ENCODE peak calls at places on chromosomes 7 and 10, in six cellular contexts. J is fibroblast of lung, G is PC-9, M is PC-3, L is A549, N is HCT116. Z is an unnamed sample.

GRCh38 chr10:102603946-102604345 is 40.3 kb upstream of the TRIM8 start:
- DNase-seq in J (peak), G (no peak), M (no peak), L (no peak), N (no peak), Z (no peak)

GRCh38 chr7:45020915-45021314 is 20.9 kb downstream of the CCM2 start:
- DNase-seq in J (no peak), G (no peak), M (no peak), L (no peak), N (no peak), Z (no peak)

GRCh38 chr10:42594246-42594650 is 44.1 kb downstream of the ZNF33B start:
- DNase-seq in J (peak), G (no peak), M (no peak), L (no peak), N (no peak), Z (no peak)

GRCh38 chr7:16492513-16493062 is 27.1 kb upstream of the SOSTDC1 start:
- DNase-seq in J (peak), G (no peak), M (peak), L (no peak), N (no peak), Z (no peak)

GRCh38 chr7:53657586-53657985 is 622.2 kb downstream of the POM121L12 start:
- DNase-seq in J (no peak), G (no peak), M (peak), L (no peak), N (no peak), Z (no peak)

GRCh38 chr10:98344589-98345038 is 70.4 kb downstream of the PYROXD2 start:
- DNase-seq in J (peak), G (no peak), M (no peak), L (no peak), N (no peak), Z (no peak)

GRCh38 chr7:148397555-148397954 is 193.0 kb upstream of the C7orf33 start:
- DNase-seq in J (no peak), G (no peak), M (no peak), L (no peak), N (no peak), Z (no peak)

GRCh38 chr10:47383254-47384147 is 592 bp downstream of the ZNF488 start:
- DNase-seq in J (no peak), G (peak), M (no peak), L (no peak), N (no peak), Z (no peak)

GRCh38 chr10:62534051-62534450 is 159.9 kb downstream of the ZNF365 start:
- DNase-seq in J (no peak), G (no peak), M (no peak), L (no peak), N (no peak), Z (no peak)

GRCh38 chr10:132375116-132375794 is 21.7 kb upstream of the PWWP2B start:
- DNase-seq in J (no peak), G (no peak), M (no peak), L (no peak), N (no peak), Z (no peak)

GRCh38 chr7:21746949-21747348 is 198.8 kb downstream of the CDCA7L start:
- DNase-seq in J (no peak), G (no peak), M (no peak), L (no peak), N (no peak), Z (no peak)

GRCh38 chr7:130393095-130393494 is 12.8 kb downstream of the CPA1 start:
- DNase-seq in J (peak), G (no peak), M (no peak), L (no peak), N (no peak), Z (no peak)

GRCh38 chr7:24548390-24548789 is 24.9 kb upstream of the PALS2 start:
- DNase-seq in J (no peak), G (no peak), M (no peak), L (no peak), N (no peak), Z (no peak)

GRCh38 chr10:49089789-49090595 is 25.3 kb downstream of the VSTM4 start:
- DNase-seq in J (peak), G (no peak), M (no peak), L (no peak), N (no peak), Z (no peak)

GRCh38 chr10:1329622-1330021 is 273.4 kb downstream of the WDR37 start:
- DNase-seq in J (no peak), G (no peak), M (no peak), L (no peak), N (no peak), Z (no peak)

GRCh38 chr7:50393076-50393475 is 57.1 kb downstream of the FIGNL1 start:
- DNase-seq in J (no peak), G (no peak), M (no peak), L (no peak), N (no peak), Z (no peak)

GRCh38 chr10:77415311-77415960 is 222.2 kb downstream of the KCNMA1 start:
- DNase-seq in J (no peak), G (no peak), M (no peak), L (no peak), N (no peak), Z (no peak)

GRCh38 chr7:16594061-16594460 is 51.5 kb downstream of the ANKMY2 start:
- DNase-seq in J (peak), G (no peak), M (peak), L (no peak), N (no peak), Z (no peak)

GRCh38 chr10:62978417-62978955 is 154.6 kb upstream of the NRBF2 start:
- DNase-seq in J (no peak), G (no peak), M (peak), L (no peak), N (no peak), Z (no peak)

GRCh38 chr10:23585666-23586065 is 146.8 kb downstream of the OTUD1 start:
- DNase-seq in J (no peak), G (no peak), M (no peak), L (no peak), N (no peak), Z (no peak)

GRCh38 chr7:139426258-139427028 is 57.0 kb downstream of the KLRG2 start:
- DNase-seq in J (no peak), G (no peak), M (no peak), L (no peak), N (no peak), Z (no peak)

GRCh38 chr7:55536619-55537457 is 35.5 kb downstream of the VOPP1 start:
- DNase-seq in J (no peak), G (no peak), M (no peak), L (no peak), N (no peak), Z (no peak)

GRCh38 chr7:74187915-74188675 is 13.9 kb downstream of the EIF4H start:
- DNase-seq in J (peak), G (no peak), M (peak), L (no peak), N (no peak), Z (no peak)

GRCh38 chr7:79790863-79791262 is 337.4 kb upstream of the MAGI2 start:
- DNase-seq in J (no peak), G (no peak), M (peak), L (no peak), N (no peak), Z (no peak)

GRCh38 chr10:16986406-16987128 is 143.0 kb downstream of the CUBN start:
- DNase-seq in J (peak), G (no peak), M (peak), L (no peak), N (no peak), Z (no peak)

GRCh38 chr7:18459439-18459838 is 36.1 kb upstream of the HDAC9 start:
- DNase-seq in J (no peak), G (no peak), M (no peak), L (no peak), N (no peak), Z (no peak)

DNA sequence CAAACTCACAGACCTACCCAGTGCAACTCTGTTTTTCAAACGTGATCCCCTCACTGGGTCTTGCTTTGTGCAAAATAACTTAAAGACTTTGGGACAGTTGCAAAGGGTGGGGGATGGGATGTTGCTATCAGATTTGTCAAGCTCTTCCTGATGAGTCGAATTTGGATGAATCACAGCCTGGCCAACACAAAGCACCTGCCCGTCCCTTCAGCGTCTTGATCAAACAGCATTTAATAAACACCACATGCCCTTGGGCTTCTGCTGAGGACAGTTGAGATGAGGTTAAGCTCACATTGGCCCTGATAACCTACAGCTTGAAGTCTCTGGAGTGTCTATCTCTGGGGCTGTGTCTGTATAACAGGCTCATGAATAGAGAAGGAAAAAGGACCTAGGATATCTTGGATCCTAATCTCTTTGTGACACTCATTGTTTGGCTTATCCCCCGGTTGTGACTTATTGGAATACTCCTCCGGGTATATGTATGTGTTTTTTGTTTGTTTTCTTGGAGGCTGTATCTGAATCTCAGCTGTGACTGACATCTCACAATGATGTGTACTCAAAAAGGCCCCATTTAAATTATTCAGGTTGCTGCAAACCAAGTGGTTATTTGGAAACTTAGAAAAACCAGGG is 132.6 kb upstream of the NAMPT start:
- DNase-seq in J (no peak), G (peak), M (peak), L (peak), N (no peak), Z (no peak)
- H3K4me3 ChIP-seq in J (no peak), G (peak), M (no peak), L (no peak), N (no peak), Z (no peak)

GRCh38 chr10:119103241-119103640 is 672 bp upstream of the DENND10 start:
- DNase-seq in J (no peak), G (no peak), M (no peak), L (no peak), N (no peak), Z (no peak)

GRCh38 chr10:119105155-119105554 is 1.2 kb downstream of the DENND10 start:
- DNase-seq in J (no peak), G (no peak), M (no peak), L (no peak), N (no peak), Z (no peak)

GRCh38 chr10:119104653-119105024 is 726 bp downstream of the DENND10 start:
- DNase-seq in J (peak), G (no peak), M (no peak), L (peak), N (no peak), Z (no peak)

GRCh38 chr10:119098576-119098975 is 5.3 kb upstream of the DENND10 start:
- DNase-seq in J (no peak), G (no peak), M (no peak), L (no peak), N (no peak), Z (no peak)

GRCh38 chr10:119103687-119104652 is at the start of gene DENND10:
- DNase-seq in J (peak), G (peak), M (peak), L (peak), N (peak), Z (no peak)
- TF ChIP-seq CTCF in J (no peak), G (no peak), M (no peak), L (no peak), N (no peak), Z (no peak)

GRCh38 chr7:127652333-127653248 is 597 bp downstream of the SND1 start:
- DNase-seq in J (peak), G (no peak), M (peak), L (peak), N (no peak), Z (no peak)

GRCh38 chr7:127651556-127652332 is at the start of gene SND1:
- DNase-seq in J (peak), G (peak), M (peak), L (peak), N (peak), Z (peak)

GRCh38 chr7:127654404-127655392 is 2.7 kb downstream of the SND1 start:
- DNase-seq in J (peak), G (no peak), M (no peak), L (no peak), N (no peak), Z (no peak)

GRCh38 chr7:127655720-127656119 is 3.7 kb downstream of the SND1 start:
- DNase-seq in J (no peak), G (no peak), M (no peak), L (no peak), N (no peak), Z (no peak)

DNA sequence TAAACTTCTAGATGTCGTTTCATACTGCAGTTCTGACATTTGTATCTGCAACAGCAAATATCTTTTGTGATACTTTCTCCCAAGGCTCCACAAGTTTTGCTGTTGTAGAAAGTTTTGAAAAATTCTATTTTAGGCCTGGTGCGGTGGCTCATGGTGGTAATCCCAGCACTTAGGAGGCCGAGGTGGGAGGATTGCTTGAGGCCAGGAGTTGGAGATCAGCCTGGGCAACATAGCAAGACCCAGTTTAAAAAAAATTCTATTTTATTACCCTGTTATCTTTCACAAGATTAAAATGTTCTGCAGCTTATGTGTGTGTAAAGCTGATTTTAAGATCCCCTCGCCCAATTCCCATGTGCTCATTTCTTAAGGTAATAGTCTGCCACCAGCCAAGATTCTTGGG is 1.4 kb downstream of the SND1 start:
- DNase-seq in J (no peak), G (no peak), M (no peak), L (no peak), N (no peak), Z (no peak)
- H3K4me3 ChIP-seq in J (peak), G (peak), M (peak), L (peak), N (peak), Z (peak)

DNA sequence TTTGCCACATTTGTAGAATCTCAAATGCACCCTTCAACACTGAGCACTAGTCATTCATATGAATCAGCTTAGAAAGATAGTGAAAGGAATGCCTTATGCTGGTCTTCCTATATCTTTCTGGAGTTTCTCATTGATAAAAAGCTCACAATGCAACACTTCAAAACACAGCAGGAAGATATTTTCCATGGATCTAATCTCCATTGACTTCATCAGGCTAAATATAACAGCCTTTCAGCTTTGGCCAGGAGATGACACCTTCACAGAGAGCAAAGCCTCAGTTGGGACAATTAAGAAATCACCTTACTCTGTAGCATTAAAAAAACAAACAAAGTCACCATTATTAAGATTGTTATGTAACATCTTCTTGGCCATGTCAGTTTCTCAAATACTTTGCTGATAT is 6.7 kb downstream of the NRP1 start:
- DNase-seq in J (no peak), G (no peak), M (peak), L (no peak), N (no peak), Z (no peak)
- TF ChIP-seq CTCF in J (peak), G (peak), M (peak), L (peak), N (peak), Z (peak)

GRCh38 chr10:100348389-100348927 is 1.4 kb downstream of the SCD start:
- DNase-seq in J (no peak), G (no peak), M (no peak), L (no peak), N (no peak), Z (no peak)

GRCh38 chr10:100349672-100350071 is 2.6 kb downstream of the SCD start:
- DNase-seq in J (no peak), G (no peak), M (no peak), L (no peak), N (no peak), Z (no peak)

GRCh38 chr10:100349087-100349486 is 2.1 kb downstream of the SCD start:
- DNase-seq in J (no peak), G (no peak), M (no peak), L (no peak), N (no peak), Z (no peak)

GRCh38 chr10:100353770-100354485 is 6.9 kb downstream of the SCD start:
- DNase-seq in J (no peak), G (no peak), M (no peak), L (no peak), N (no peak), Z (no peak)

DNA sequence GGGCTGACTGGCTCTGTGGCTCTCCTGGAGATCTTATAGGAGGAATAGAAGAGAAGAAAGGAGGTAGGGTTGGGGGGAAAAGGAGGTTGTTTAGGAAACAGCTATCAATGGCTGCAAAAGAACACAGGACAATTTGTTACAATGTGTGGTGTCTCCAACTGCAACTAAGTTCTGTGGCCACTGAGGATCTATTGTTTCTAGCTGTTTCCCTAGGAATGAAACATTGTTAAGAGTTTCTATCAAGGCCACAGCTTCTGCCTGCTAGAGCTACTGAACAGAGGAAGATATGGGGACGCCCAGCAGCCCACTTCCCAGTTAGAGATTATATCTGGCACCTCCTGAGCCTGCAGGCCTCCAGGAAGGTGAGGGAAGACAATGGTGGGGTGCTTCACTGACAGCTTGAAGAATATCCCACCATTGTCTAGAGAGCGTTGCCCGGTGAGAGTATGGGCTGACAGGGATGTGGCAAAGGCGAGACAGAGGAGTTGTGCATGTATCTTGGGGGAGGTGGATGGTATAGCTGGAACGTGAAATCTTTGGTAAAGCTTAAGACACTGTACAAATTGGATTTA is 4.0 kb downstream of the SCD start:
- DNase-seq in J (no peak), G (no peak), M (no peak), L (no peak), N (no peak), Z (no peak)
- H3K4me3 ChIP-seq in J (peak), G (peak), M (peak), L (peak), N (no peak), Z (no peak)

GRCh38 chr7:31058122-31058521 is 6.0 kb downstream of the ADCYAP1R1 start:
- DNase-seq in J (no peak), G (no peak), M (peak), L (peak), N (no peak), Z (no peak)

GRCh38 chr7:31058688-31059087 is 6.6 kb downstream of the ADCYAP1R1 start:
- DNase-seq in J (no peak), G (no peak), M (no peak), L (no peak), N (no peak), Z (no peak)

GRCh38 chr7:31062746-31063435 is 10.8 kb downstream of the ADCYAP1R1 start:
- DNase-seq in J (no peak), G (no peak), M (no peak), L (no peak), N (no peak), Z (no peak)

GRCh38 chr7:31059551-31059950 is 7.4 kb downstream of the ADCYAP1R1 start:
- DNase-seq in J (no peak), G (no peak), M (no peak), L (peak), N (no peak), Z (no peak)

DNA sequence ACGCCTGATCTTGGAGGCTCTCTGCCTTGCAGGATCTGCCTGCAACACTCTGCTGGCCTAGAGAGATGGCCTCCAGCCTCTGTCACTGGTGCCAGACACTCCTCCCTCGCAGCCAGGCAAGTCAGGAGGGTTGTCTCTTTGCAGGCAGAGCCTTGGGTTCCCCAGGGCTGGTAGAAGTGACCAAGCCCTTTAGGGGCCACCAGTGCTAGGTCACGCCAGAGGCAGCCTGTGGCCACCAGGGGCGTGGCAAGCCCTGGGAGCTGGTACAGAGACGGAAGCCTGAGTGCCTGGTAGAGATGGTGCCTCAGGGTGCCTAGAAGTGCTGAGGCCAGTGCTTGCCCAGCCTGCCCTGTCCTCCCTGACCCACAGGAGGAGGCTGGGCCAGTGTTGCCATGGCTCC is 9.1 kb downstream of the ADCYAP1R1 start:
- DNase-seq in J (no peak), G (no peak), M (no peak), L (peak), N (no peak), Z (no peak)
- TF ChIP-seq CTCF in J (no peak), G (no peak), M (no peak), L (no peak), N (peak), Z (no peak)

GRCh38 chr7:2452643-2453270 is 23.4 kb downstream of the GRIFIN start:
- DNase-seq in J (no peak), G (no peak), M (no peak), L (no peak), N (no peak), Z (no peak)

GRCh38 chr7:2450198-2451107 is 25.7 kb downstream of the GRIFIN start:
- DNase-seq in J (no peak), G (no peak), M (no peak), L (no peak), N (no peak), Z (no peak)

GRCh38 chr7:2452074-2452507 is 24.1 kb downstream of the GRIFIN start:
- DNase-seq in J (no peak), G (peak), M (no peak), L (no peak), N (no peak), Z (no peak)

GRCh38 chr7:2446676-2447075 is 29.5 kb downstream of the GRIFIN start:
- DNase-seq in J (no peak), G (no peak), M (no peak), L (no peak), N (no peak), Z (no peak)

GRCh38 chr7:2451171-2452073 is 24.8 kb downstream of the GRIFIN start:
- DNase-seq in J (peak), G (peak), M (peak), L (peak), N (peak), Z (no peak)
- H3K4me3 ChIP-seq in J (no peak), G (peak), M (peak), L (peak), N (peak), Z (no peak)